ENCODE peak calls at places on chromosomes 11 and 22, in four cellular contexts. One of them, this sample, is unnamed.

GRCh38 chr22:29122041-29122440 is 49.2 kb downstream of the KREMEN1 start:
- DNase-seq in fibroblast of villous mesenchyme: no peak
- DNase-seq in Kasumi-1: no peak
- DNase-seq in AG08396: no peak
- DNase-seq in this sample: no peak

GRCh38 chr11:4084406-4084805 is 10.2 kb upstream of the RRM1 start:
- DNase-seq in fibroblast of villous mesenchyme: no peak
- DNase-seq in AG08396: no peak
- DNase-seq in Kasumi-1: no peak
- DNase-seq in this sample: no peak

GRCh38 chr11:60930394-60930793 is 6.1 kb downstream of the TMEM132A start:
- DNase-seq in Kasumi-1: no peak
- DNase-seq in AG08396: no peak
- DNase-seq in fibroblast of villous mesenchyme: no peak
- DNase-seq in this sample: no peak

GRCh38 chr11:60872124-60872951 is 5.0 kb downstream of the ZP1 start:
- DNase-seq in fibroblast of villous mesenchyme: peak; percentile 86
- DNase-seq in AG08396: no peak
- DNase-seq in Kasumi-1: no peak
- DNase-seq in this sample: no peak

GRCh38 chr22:19853058-19853878 is 1.4 kb downstream of the GNB1L start:
- DNase-seq in Kasumi-1: no peak
- DNase-seq in AG08396: no peak
- DNase-seq in fibroblast of villous mesenchyme: no peak
- DNase-seq in this sample: no peak

GRCh38 chr22:32748509-32748908 is 53.0 kb upstream of the TIMP3 start:
- DNase-seq in AG08396: no peak
- DNase-seq in fibroblast of villous mesenchyme: no peak
- DNase-seq in Kasumi-1: no peak
- DNase-seq in this sample: no peak

GRCh38 chr22:38097557-38098409 is 12.7 kb downstream of the BAIAP2L2 start:
- DNase-seq in fibroblast of villous mesenchyme: peak; percentile 13
- DNase-seq in Kasumi-1: no peak
- DNase-seq in AG08396: no peak
- DNase-seq in this sample: no peak

GRCh38 chr11:96188625-96189006 is 154.4 kb downstream of the MAML2 start:
- DNase-seq in Kasumi-1: no peak
- DNase-seq in fibroblast of villous mesenchyme: peak; percentile 27
- DNase-seq in AG08396: no peak
- DNase-seq in this sample: no peak

GRCh38 chr22:39623603-39624500 is 53.3 kb downstream of the CACNA1I start:
- DNase-seq in fibroblast of villous mesenchyme: no peak
- DNase-seq in AG08396: no peak
- DNase-seq in Kasumi-1: no peak
- DNase-seq in this sample: no peak

GRCh38 chr11:809287-810039 is at the start of gene RPLP2:
- DNase-seq in fibroblast of villous mesenchyme: peak; percentile 97
- DNase-seq in Kasumi-1: peak; percentile 96
- DNase-seq in AG08396: peak; percentile 98
- DNase-seq in this sample: peak; percentile 97

GRCh38 chr11:32184057-32185055 is 93.5 kb downstream of the RCN1 start:
- DNase-seq in Kasumi-1: no peak
- DNase-seq in AG08396: no peak
- DNase-seq in fibroblast of villous mesenchyme: no peak
- DNase-seq in this sample: no peak

GRCh38 chr22:30062256-30062655 is 18.0 kb upstream of the HORMAD2 start:
- DNase-seq in Kasumi-1: no peak
- DNase-seq in fibroblast of villous mesenchyme: no peak
- DNase-seq in AG08396: no peak
- DNase-seq in this sample: no peak

GRCh38 chr11:126602993-126603392 is 247.5 kb downstream of the ST3GAL4 start:
- DNase-seq in Kasumi-1: no peak
- DNase-seq in fibroblast of villous mesenchyme: no peak
- DNase-seq in AG08396: no peak
- DNase-seq in this sample: no peak

GRCh38 chr11:70054020-70054419 is 24.1 kb upstream of the ANO1 start:
- DNase-seq in Kasumi-1: no peak
- DNase-seq in AG08396: no peak
- DNase-seq in fibroblast of villous mesenchyme: no peak
- DNase-seq in this sample: no peak

GRCh38 chr11:88402192-88402715 is 64.7 kb upstream of the CTSC start:
- DNase-seq in Kasumi-1: no peak
- DNase-seq in AG08396: peak; percentile 21
- DNase-seq in fibroblast of villous mesenchyme: peak; percentile 93
- DNase-seq in this sample: no peak

GRCh38 chr11:109695696-109696095 is 273.7 kb downstream of the C11orf87 start:
- DNase-seq in fibroblast of villous mesenchyme: peak; percentile 6
- DNase-seq in Kasumi-1: no peak
- DNase-seq in AG08396: no peak
- DNase-seq in this sample: no peak

GRCh38 chr11:32939866-32940265 is 47.3 kb downstream of the QSER1 start:
- DNase-seq in fibroblast of villous mesenchyme: no peak
- DNase-seq in AG08396: no peak
- DNase-seq in Kasumi-1: no peak
- DNase-seq in this sample: no peak

GRCh38 chr11:61923166-61924015 is 6.0 kb upstream of the RAB3IL1 start:
- DNase-seq in Kasumi-1: peak; percentile 13
- DNase-seq in AG08396: peak; percentile 68
- DNase-seq in fibroblast of villous mesenchyme: peak; percentile 90
- DNase-seq in this sample: no peak

GRCh38 chr22:38398609-38399401 is 56.2 kb downstream of the KCNJ4 start:
- DNase-seq in fibroblast of villous mesenchyme: peak; percentile 80
- DNase-seq in Kasumi-1: peak; percentile 50
- DNase-seq in AG08396: peak; percentile 93
- DNase-seq in this sample: peak; percentile 81

GRCh38 chr22:25083414-25084166 is 116.1 kb upstream of the CRYBB3 start:
- DNase-seq in AG08396: no peak
- DNase-seq in Kasumi-1: no peak
- DNase-seq in fibroblast of villous mesenchyme: no peak
- DNase-seq in this sample: no peak

GRCh38 chr11:125282596-125282914 is 118.0 kb downstream of the PKNOX2 start:
- DNase-seq in Kasumi-1: no peak
- DNase-seq in AG08396: no peak
- DNase-seq in fibroblast of villous mesenchyme: no peak
- DNase-seq in this sample: no peak

GRCh38 chr22:50684986-50685385 is 12.4 kb downstream of the SHANK3 start:
- DNase-seq in Kasumi-1: no peak
- DNase-seq in fibroblast of villous mesenchyme: no peak
- DNase-seq in AG08396: peak; percentile 64
- DNase-seq in this sample: no peak

GRCh38 chr11:11657101-11657935 is 35.5 kb upstream of the GALNT18 start:
- DNase-seq in fibroblast of villous mesenchyme: no peak
- DNase-seq in AG08396: no peak
- DNase-seq in Kasumi-1: no peak
- DNase-seq in this sample: no peak

GRCh38 chr11:63508009-63508408 is 2.1 kb downstream of the LGALS12 start:
- DNase-seq in AG08396: no peak
- DNase-seq in fibroblast of villous mesenchyme: peak; percentile 33
- DNase-seq in Kasumi-1: peak; percentile 74
- DNase-seq in this sample: peak; percentile 40

GRCh38 chr11:91373497-91373896 is 851.1 kb upstream of the FAT3 start:
- DNase-seq in AG08396: no peak
- DNase-seq in Kasumi-1: no peak
- DNase-seq in fibroblast of villous mesenchyme: no peak
- DNase-seq in this sample: no peak

This sample was measured in occipital lobe.